ENCODE peak calls at places on chromosome 15, in eight cellular contexts. One of them, this sample, is unnamed.

GRCh38 chr15:40050788-40051615 is 12.0 kb upstream of the SRP14 start:
- DNase-seq in stimulated activated CD4-positive, alpha-beta T cell treated with anti-CD3 and anti-CD28 coated beads, TNF-alpha, amount 100 ng/mL, for 4 hours: no peak
- DNase-seq in EL: no peak
- DNase-seq in T-helper 1 cell: no peak
- DNase-seq in GF-D8: no peak
- DNase-seq in AG04450: no peak
- DNase-seq in stimulated activated CD8-positive, alpha-beta memory T cell treated with anti-CD3 and anti-CD28 coated beads, Interleukin-15, amount 100 ng/mL, for 1 hour: no peak
- DNase-seq in cardiac fibroblast: peak
- DNase-seq in this sample: no peak

GRCh38 chr15:72463702-72464101 is 10.4 kb upstream of the ARIH1 start:
- DNase-seq in GF-D8: no peak
- DNase-seq in AG04450: no peak
- DNase-seq in cardiac fibroblast: no peak
- DNase-seq in EL: no peak
- DNase-seq in stimulated activated CD8-positive, alpha-beta memory T cell treated with anti-CD3 and anti-CD28 coated beads, Interleukin-15, amount 100 ng/mL, for 1 hour: no peak
- DNase-seq in stimulated activated CD4-positive, alpha-beta T cell treated with anti-CD3 and anti-CD28 coated beads, TNF-alpha, amount 100 ng/mL, for 4 hours: no peak
- DNase-seq in T-helper 1 cell: no peak
- DNase-seq in this sample: no peak

GRCh38 chr15:88725305-88726220 is 77.7 kb upstream of the ACAN start:
- DNase-seq in AG04450: no peak
- DNase-seq in cardiac fibroblast: no peak
- DNase-seq in T-helper 1 cell: no peak
- DNase-seq in GF-D8: no peak
- DNase-seq in stimulated activated CD4-positive, alpha-beta T cell treated with anti-CD3 and anti-CD28 coated beads, TNF-alpha, amount 100 ng/mL, for 4 hours: no peak
- DNase-seq in stimulated activated CD8-positive, alpha-beta memory T cell treated with anti-CD3 and anti-CD28 coated beads, Interleukin-15, amount 100 ng/mL, for 1 hour: no peak
- DNase-seq in EL: no peak
- DNase-seq in this sample: no peak

GRCh38 chr15:62779041-62779810 is 263.3 kb upstream of the TPM1 start:
- DNase-seq in T-helper 1 cell: no peak
- DNase-seq in stimulated activated CD4-positive, alpha-beta T cell treated with anti-CD3 and anti-CD28 coated beads, TNF-alpha, amount 100 ng/mL, for 4 hours: no peak
- DNase-seq in AG04450: no peak
- DNase-seq in EL: peak
- DNase-seq in GF-D8: no peak
- DNase-seq in cardiac fibroblast: peak
- DNase-seq in stimulated activated CD8-positive, alpha-beta memory T cell treated with anti-CD3 and anti-CD28 coated beads, Interleukin-15, amount 100 ng/mL, for 1 hour: no peak
- DNase-seq in this sample: no peak

GRCh38 chr15:89101302-89102191 is 13.3 kb downstream of the ABHD2 start:
- DNase-seq in AG04450: peak
- DNase-seq in EL: peak
- DNase-seq in GF-D8: no peak
- DNase-seq in stimulated activated CD4-positive, alpha-beta T cell treated with anti-CD3 and anti-CD28 coated beads, TNF-alpha, amount 100 ng/mL, for 4 hours: no peak
- DNase-seq in T-helper 1 cell: no peak
- DNase-seq in cardiac fibroblast: peak
- DNase-seq in stimulated activated CD8-positive, alpha-beta memory T cell treated with anti-CD3 and anti-CD28 coated beads, Interleukin-15, amount 100 ng/mL, for 1 hour: no peak
- DNase-seq in this sample: peak

GRCh38 chr15:48522123-48522522 is 123.4 kb downstream of the FBN1 start:
- DNase-seq in T-helper 1 cell: no peak
- DNase-seq in stimulated activated CD8-positive, alpha-beta memory T cell treated with anti-CD3 and anti-CD28 coated beads, Interleukin-15, amount 100 ng/mL, for 1 hour: no peak
- DNase-seq in GF-D8: no peak
- DNase-seq in stimulated activated CD4-positive, alpha-beta T cell treated with anti-CD3 and anti-CD28 coated beads, TNF-alpha, amount 100 ng/mL, for 4 hours: no peak
- DNase-seq in EL: no peak
- DNase-seq in AG04450: no peak
- DNase-seq in cardiac fibroblast: no peak
- DNase-seq in this sample: no peak

GRCh38 chr15:100341662-100342560 is at the start of gene ADAMTS17:
- DNase-seq in cardiac fibroblast: peak
- DNase-seq in stimulated activated CD4-positive, alpha-beta T cell treated with anti-CD3 and anti-CD28 coated beads, TNF-alpha, amount 100 ng/mL, for 4 hours: peak
- DNase-seq in stimulated activated CD8-positive, alpha-beta memory T cell treated with anti-CD3 and anti-CD28 coated beads, Interleukin-15, amount 100 ng/mL, for 1 hour: peak
- DNase-seq in AG04450: no peak
- DNase-seq in T-helper 1 cell: peak
- DNase-seq in GF-D8: peak
- DNase-seq in EL: peak
- DNase-seq in this sample: peak

GRCh38 chr15:41990243-41990605 is 17.9 kb upstream of the EHD4 start:
- DNase-seq in T-helper 1 cell: no peak
- DNase-seq in GF-D8: no peak
- DNase-seq in stimulated activated CD4-positive, alpha-beta T cell treated with anti-CD3 and anti-CD28 coated beads, TNF-alpha, amount 100 ng/mL, for 4 hours: no peak
- DNase-seq in stimulated activated CD8-positive, alpha-beta memory T cell treated with anti-CD3 and anti-CD28 coated beads, Interleukin-15, amount 100 ng/mL, for 1 hour: no peak
- DNase-seq in cardiac fibroblast: no peak
- DNase-seq in AG04450: no peak
- DNase-seq in EL: no peak
- DNase-seq in this sample: no peak

GRCh38 chr15:20294651-20295237 is 246.9 kb downstream of the GOLGA6L6 start:
- DNase-seq in cardiac fibroblast: no peak
- DNase-seq in AG04450: no peak
- DNase-seq in stimulated activated CD8-positive, alpha-beta memory T cell treated with anti-CD3 and anti-CD28 coated beads, Interleukin-15, amount 100 ng/mL, for 1 hour: no peak
- DNase-seq in EL: no peak
- DNase-seq in stimulated activated CD4-positive, alpha-beta T cell treated with anti-CD3 and anti-CD28 coated beads, TNF-alpha, amount 100 ng/mL, for 4 hours: no peak
- DNase-seq in GF-D8: no peak
- DNase-seq in T-helper 1 cell: no peak
- DNase-seq in this sample: no peak

GRCh38 chr15:32682569-32682968 is 35.2 kb upstream of the GREM1 start:
- DNase-seq in AG04450: peak
- DNase-seq in EL: peak
- DNase-seq in stimulated activated CD8-positive, alpha-beta memory T cell treated with anti-CD3 and anti-CD28 coated beads, Interleukin-15, amount 100 ng/mL, for 1 hour: no peak
- DNase-seq in cardiac fibroblast: peak
- DNase-seq in T-helper 1 cell: no peak
- DNase-seq in stimulated activated CD4-positive, alpha-beta T cell treated with anti-CD3 and anti-CD28 coated beads, TNF-alpha, amount 100 ng/mL, for 4 hours: no peak
- DNase-seq in GF-D8: no peak
- DNase-seq in this sample: peak

GRCh38 chr15:68449389-68449788 is 17.4 kb upstream of the ITGA11 start:
- DNase-seq in EL: no peak
- DNase-seq in T-helper 1 cell: no peak
- DNase-seq in cardiac fibroblast: no peak
- DNase-seq in stimulated activated CD8-positive, alpha-beta memory T cell treated with anti-CD3 and anti-CD28 coated beads, Interleukin-15, amount 100 ng/mL, for 1 hour: no peak
- DNase-seq in GF-D8: no peak
- DNase-seq in AG04450: no peak
- DNase-seq in stimulated activated CD4-positive, alpha-beta T cell treated with anti-CD3 and anti-CD28 coated beads, TNF-alpha, amount 100 ng/mL, for 4 hours: no peak
- DNase-seq in this sample: no peak

GRCh38 chr15:67520976-67521769 is at the start of gene C15orf61:
- DNase-seq in T-helper 1 cell: peak
- DNase-seq in AG04450: no peak
- DNase-seq in stimulated activated CD8-positive, alpha-beta memory T cell treated with anti-CD3 and anti-CD28 coated beads, Interleukin-15, amount 100 ng/mL, for 1 hour: peak
- DNase-seq in stimulated activated CD4-positive, alpha-beta T cell treated with anti-CD3 and anti-CD28 coated beads, TNF-alpha, amount 100 ng/mL, for 4 hours: peak
- DNase-seq in cardiac fibroblast: peak
- DNase-seq in EL: peak
- DNase-seq in GF-D8: peak
- DNase-seq in this sample: peak

GRCh38 chr15:85889956-85890619 is 95.4 kb upstream of the KLHL25 start:
- DNase-seq in stimulated activated CD4-positive, alpha-beta T cell treated with anti-CD3 and anti-CD28 coated beads, TNF-alpha, amount 100 ng/mL, for 4 hours: no peak
- DNase-seq in EL: no peak
- DNase-seq in T-helper 1 cell: no peak
- DNase-seq in stimulated activated CD8-positive, alpha-beta memory T cell treated with anti-CD3 and anti-CD28 coated beads, Interleukin-15, amount 100 ng/mL, for 1 hour: no peak
- DNase-seq in cardiac fibroblast: no peak
- DNase-seq in AG04450: no peak
- DNase-seq in GF-D8: no peak
- DNase-seq in this sample: no peak

GRCh38 chr15:75727851-75728715 is 15.4 kb upstream of the CSPG4 start:
- DNase-seq in GF-D8: no peak
- DNase-seq in stimulated activated CD8-positive, alpha-beta memory T cell treated with anti-CD3 and anti-CD28 coated beads, Interleukin-15, amount 100 ng/mL, for 1 hour: peak
- DNase-seq in T-helper 1 cell: peak
- DNase-seq in EL: peak
- DNase-seq in stimulated activated CD4-positive, alpha-beta T cell treated with anti-CD3 and anti-CD28 coated beads, TNF-alpha, amount 100 ng/mL, for 4 hours: peak
- DNase-seq in AG04450: no peak
- DNase-seq in cardiac fibroblast: peak
- DNase-seq in this sample: peak

GRCh38 chr15:39616731-39617455 is 36.0 kb downstream of the THBS1 start:
- DNase-seq in stimulated activated CD4-positive, alpha-beta T cell treated with anti-CD3 and anti-CD28 coated beads, TNF-alpha, amount 100 ng/mL, for 4 hours: no peak
- DNase-seq in stimulated activated CD8-positive, alpha-beta memory T cell treated with anti-CD3 and anti-CD28 coated beads, Interleukin-15, amount 100 ng/mL, for 1 hour: no peak
- DNase-seq in EL: peak
- DNase-seq in AG04450: no peak
- DNase-seq in GF-D8: no peak
- DNase-seq in cardiac fibroblast: no peak
- DNase-seq in T-helper 1 cell: no peak
- DNase-seq in this sample: no peak